ENCODE peak calls at places on chromosomes 3 and 15, in five cellular contexts. R, Y, C, X and S are unnamed samples.

GRCh38 chr3:41808152-41808551 is 153.8 kb downstream of the ULK4 start:
- DNase-seq in R (no peak), Y (peak; percentile 57), C (no peak), X (no peak), S (peak; percentile 44)

GRCh38 chr3:194995334-194995733 is 275.6 kb downstream of the XXYLT1 start:
- DNase-seq in R (peak; percentile 17), Y (no peak), C (no peak), X (no peak), S (no peak)

GRCh38 chr3:39319249-39319648 is 10.3 kb upstream of the CCR8 start:
- DNase-seq in R (no peak), Y (no peak), C (no peak), X (no peak), S (no peak)

GRCh38 chr3:68090571-68090970 is 436.2 kb upstream of the SUCLG2 start:
- DNase-seq in R (no peak), Y (no peak), C (no peak), X (no peak), S (no peak)

GRCh38 chr3:141656771-141657170 is 81.3 kb upstream of the RNF7 start:
- DNase-seq in R (no peak), Y (peak; percentile 75), C (no peak), X (no peak), S (no peak)

GRCh38 chr3:116246406-116246805 is 198.9 kb downstream of the LSAMP start:
- DNase-seq in R (no peak), Y (no peak), C (no peak), X (no peak), S (no peak)

GRCh38 chr3:47504113-47504512 is 9.4 kb downstream of the ELP6 start:
- DNase-seq in R (no peak), Y (no peak), C (no peak), X (no peak), S (no peak)

GRCh38 chr3:102200126-102200525 is 234.7 kb upstream of the ZPLD1 start:
- DNase-seq in R (no peak), Y (peak; percentile 18), C (peak; percentile 44), X (no peak), S (no peak)

GRCh38 chr3:47890832-47891620 is 88.1 kb downstream of the DHX30 start:
- DNase-seq in R (no peak), Y (no peak), C (no peak), X (peak; percentile 85), S (no peak)

GRCh38 chr15:75347222-75348033 is 589 bp downstream of the NEIL1 start:
- DNase-seq in R (peak; percentile 87), Y (no peak), C (no peak), X (peak; percentile 71), S (no peak)

GRCh38 chr3:58585005-58585786 is 8.0 kb upstream of the FAM107A start:
- DNase-seq in R (peak; percentile 91), Y (peak; percentile 80), C (peak; percentile 66), X (peak; percentile 91), S (no peak)
- H3K4me3 ChIP-seq in R (peak overlapping the region; percentile 60), Y (peak overlapping the region; percentile 67), C (peak overlapping the region; percentile 68), X (peak overlapping the region; percentile 28), S (peak overlapping the region; percentile 60)

DNA sequence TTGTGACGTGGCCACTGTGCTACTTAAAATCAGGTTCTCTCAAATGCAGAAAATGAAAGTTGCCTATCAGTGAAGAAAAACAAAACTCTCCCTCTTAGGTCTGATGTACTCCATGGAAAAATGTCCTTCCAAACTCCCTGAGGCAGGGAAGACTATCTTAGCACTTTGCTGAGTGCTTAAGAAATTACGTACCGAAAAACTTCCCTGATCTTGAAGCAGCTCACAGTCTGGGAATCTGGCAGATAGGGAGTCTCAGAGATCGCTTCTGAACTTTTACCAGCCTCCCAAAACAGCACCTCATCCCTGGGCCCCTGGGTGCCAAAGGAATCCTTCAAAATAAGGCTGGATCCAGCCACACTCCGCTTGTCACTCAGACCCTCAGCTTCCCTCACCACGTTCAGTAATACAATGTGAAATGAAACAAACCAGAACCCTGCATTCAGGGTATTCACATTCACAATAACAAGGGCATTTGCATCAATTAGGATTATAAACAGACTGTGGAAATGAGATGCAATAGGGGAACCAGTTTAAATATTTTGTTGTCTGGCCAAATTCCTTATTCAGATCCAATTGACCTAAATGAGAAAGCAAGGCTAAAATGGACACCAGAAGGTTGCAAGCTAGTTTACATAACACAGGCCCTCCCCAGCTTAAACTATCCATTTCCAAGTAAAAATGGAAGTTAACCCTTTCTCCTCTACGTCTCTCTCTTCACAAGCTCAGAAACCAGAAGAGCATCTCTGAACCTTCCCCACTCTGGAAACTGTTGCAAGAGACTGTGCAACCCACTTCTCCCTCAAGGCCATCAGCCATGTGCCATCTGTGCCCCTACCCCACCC is 20.9 kb downstream of the OSBPL10 start:
- DNase-seq in R (no peak), Y (peak; percentile 39), C (no peak), X (peak; percentile 34), S (no peak)
- H3K4me3 ChIP-seq in R (peak overlapping the region; percentile 37), Y (peak overlapping the region; percentile 41), C (peak overlapping the region; percentile 22), X (no peak overlapping the region), S (peak overlapping the region; percentile 11)

GRCh38 chr15:90402806-90403205 is 14.8 kb downstream of the IQGAP1 start:
- DNase-seq in R (no peak), Y (no peak), C (no peak), X (no peak), S (no peak)
- H3K4me3 ChIP-seq in R (no peak overlapping the region), Y (no peak overlapping the region), C (no peak overlapping the region), X (no peak overlapping the region), S (no peak overlapping the region)

DNA sequence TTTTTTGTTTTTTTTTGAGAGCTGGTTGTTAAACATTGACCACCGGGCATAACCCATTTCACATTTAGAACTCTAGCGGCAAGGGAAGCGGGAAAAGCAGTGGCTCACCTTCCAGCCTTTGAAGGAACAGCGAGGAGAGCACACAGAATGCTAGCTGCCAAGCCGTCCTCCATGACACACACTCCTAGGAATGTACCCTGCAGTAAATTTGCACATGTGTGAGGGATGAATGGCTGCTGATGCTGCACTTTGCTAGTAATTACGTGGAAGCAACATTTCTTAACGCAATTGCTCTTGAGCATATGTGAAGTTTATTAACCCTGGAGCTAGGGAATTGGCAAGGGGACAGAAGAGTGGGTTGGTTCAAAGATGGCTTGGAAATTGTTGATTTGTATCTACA is 123.7 kb downstream of the CHSY1 start:
- DNase-seq in R (no peak), Y (peak; percentile 96), C (no peak), X (no peak), S (peak; percentile 98)
- H3K4me3 ChIP-seq in R (no peak overlapping the region), Y (no peak overlapping the region), C (no peak overlapping the region), X (no peak overlapping the region), S (no peak overlapping the region)

DNA sequence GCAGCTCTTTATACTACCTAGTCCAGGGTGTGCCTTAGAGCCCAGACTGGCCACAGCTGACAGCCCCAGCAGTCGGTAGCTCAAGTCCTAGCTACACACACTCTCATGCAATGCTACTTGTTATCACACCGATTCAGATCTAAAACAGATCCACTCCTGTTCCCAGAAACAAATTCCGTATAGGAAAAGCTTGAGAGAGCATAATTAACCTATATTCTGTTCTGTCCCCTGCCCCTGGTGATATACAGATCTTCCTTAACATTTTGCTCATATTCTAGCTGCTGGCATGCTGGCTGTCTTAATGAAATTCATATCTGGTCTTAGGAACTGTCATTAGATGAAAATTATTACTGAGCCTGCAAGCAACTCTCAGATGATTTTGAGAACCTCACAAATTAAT is 204.3 kb downstream of the SOX2 start:
- DNase-seq in R (no peak), Y (no peak), C (no peak), X (no peak), S (no peak)
- H3K4me3 ChIP-seq in R (no peak overlapping the region), Y (no peak overlapping the region), C (no peak overlapping the region), X (no peak overlapping the region), S (no peak overlapping the region)

GRCh38 chr3:16460273-16460672 is 53.2 kb downstream of the RFTN1 start:
- DNase-seq in R (no peak), Y (no peak), C (no peak), X (no peak), S (no peak)

GRCh38 chr3:16456784-16457415 is 56.6 kb downstream of the RFTN1 start:
- DNase-seq in R (no peak), Y (peak; percentile 62), C (peak; percentile 37), X (no peak), S (peak; percentile 93)

GRCh38 chr3:16452265-16452664 is 61.2 kb downstream of the RFTN1 start:
- DNase-seq in R (no peak), Y (peak; percentile 56), C (no peak), X (no peak), S (no peak)

GRCh38 chr3:16455946-16456345 is 57.6 kb downstream of the RFTN1 start:
- DNase-seq in R (no peak), Y (no peak), C (no peak), X (no peak), S (no peak)

GRCh38 chr3:16455001-16455400 is 58.5 kb downstream of the RFTN1 start:
- DNase-seq in R (no peak), Y (no peak), C (no peak), X (no peak), S (peak; percentile 94)
- H3K4me3 ChIP-seq in R (no peak overlapping the region), Y (no peak overlapping the region), C (no peak overlapping the region), X (no peak overlapping the region), S (no peak overlapping the region)

DNA sequence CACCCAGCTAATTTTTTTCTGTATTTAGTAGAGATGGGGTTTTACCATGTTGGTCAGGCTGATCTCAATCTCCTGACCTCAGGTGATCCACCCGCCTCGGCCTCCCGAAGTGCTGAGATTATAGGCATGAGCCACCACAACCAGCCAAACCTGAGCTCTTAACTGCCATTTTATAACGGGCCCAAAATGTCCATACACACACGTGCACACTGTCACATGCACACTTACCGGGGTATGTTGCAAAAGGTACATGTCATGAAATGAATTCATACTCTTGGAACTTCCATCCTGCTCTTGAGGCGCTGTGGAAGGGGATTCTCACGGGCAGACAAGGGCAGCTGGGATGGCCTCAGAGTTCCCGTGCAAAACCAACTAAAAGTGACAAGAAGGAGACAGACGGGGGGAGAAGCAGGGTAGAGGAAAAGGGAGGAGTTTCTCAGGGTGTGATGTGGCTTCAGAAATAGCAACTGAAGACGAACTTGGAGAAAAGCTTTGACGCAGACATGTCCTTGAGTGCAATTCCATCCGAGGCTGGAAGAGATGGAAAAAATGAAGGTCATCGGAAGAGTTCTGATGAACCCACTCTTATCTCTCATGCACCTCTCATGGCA is 110.9 kb downstream of the BDH1 start:
- DNase-seq in R (peak; percentile 16), Y (no peak), C (no peak), X (no peak), S (no peak)
- H3K4me3 ChIP-seq in R (no peak overlapping the region), Y (no peak overlapping the region), C (no peak overlapping the region), X (no peak overlapping the region), S (no peak overlapping the region)

DNA sequence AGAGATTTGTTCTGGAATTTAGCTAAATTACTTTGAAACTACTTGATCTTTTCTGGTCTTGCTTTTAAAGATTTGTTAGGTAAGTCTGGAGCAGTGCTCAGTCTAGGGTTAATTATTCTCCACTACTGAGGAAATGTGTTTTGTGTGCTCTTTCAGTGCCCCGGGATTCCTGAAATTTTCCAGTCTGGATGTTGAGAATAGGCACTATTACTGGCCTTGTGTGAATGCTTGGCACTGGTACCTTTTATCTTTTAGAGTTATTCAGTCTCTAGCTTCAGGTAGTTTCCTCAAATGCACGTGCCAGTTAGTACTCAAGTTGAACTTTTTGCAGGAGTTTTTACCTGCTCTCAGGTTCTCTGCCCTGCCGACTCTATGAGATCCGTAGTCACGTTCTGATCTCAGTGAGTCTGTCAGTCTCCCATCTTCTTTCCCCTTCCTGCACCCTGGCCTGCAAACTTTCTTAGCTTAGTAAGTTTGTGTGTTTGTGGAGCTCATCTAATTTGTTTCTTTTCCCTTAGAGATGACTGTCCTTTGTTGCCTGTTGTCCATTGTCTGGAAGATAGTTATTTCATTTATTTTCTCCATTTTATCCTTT is 39.5 kb downstream of the TCF12 start:
- DNase-seq in R (no peak), Y (no peak), C (no peak), X (peak; percentile 58), S (no peak)
- H3K4me3 ChIP-seq in R (no peak overlapping the region), Y (no peak overlapping the region), C (peak overlapping the region; percentile 6), X (no peak overlapping the region), S (no peak overlapping the region)